ENCODE peak calls at places on chromosomes 3 and 15, in five cellular contexts. W is NT2/D1, U is ovary, G is NCI-H2171 treated with DMSO at 0.1 percent for 48 hours, J is amniotic stem cell. R is an unnamed sample.
A peak's percentile ranks its signal among the peaks of the same experiment; 100 is the strongest.

GRCh38 chr3:72092778-72093177 is 307.8 kb upstream of the PROK2 start:
- DNase-seq in W (no peak), U (no peak), G (no peak), J (no peak), R (no peak)

GRCh38 chr3:100982710-100983109 is 10.5 kb downstream of the ABI3BP start:
- DNase-seq in W (no peak), U (peak; percentile 82), G (no peak), J (peak; percentile 34), R (no peak)

GRCh38 chr3:35335703-35336102 is 303.6 kb upstream of the ARPP21 start:
- DNase-seq in W (no peak), U (no peak), G (no peak), J (no peak), R (no peak)

GRCh38 chr3:64022451-64023186 is 675 bp downstream of the PSMD6 start:
- DNase-seq in W (no peak), U (no peak), G (no peak), J (no peak), R (no peak)

GRCh38 chr3:169662215-169663070 is 1.1 kb downstream of the MECOM start:
- DNase-seq in W (no peak), U (peak; percentile 73), G (peak; percentile 63), J (peak; percentile 30), R (no peak)

GRCh38 chr3:117597865-117598264 is 888.3 kb downstream of the TUSC7 start:
- DNase-seq in W (no peak), U (no peak), G (no peak), J (no peak), R (no peak)

GRCh38 chr3:25420885-25421284 is 7.2 kb upstream of the RARB start:
- DNase-seq in W (no peak), U (no peak), G (no peak), J (no peak), R (no peak)

GRCh38 chr15:67100808-67101581 is 35.6 kb downstream of the SMAD3 start:
- DNase-seq in W (no peak), U (no peak), G (no peak), J (no peak), R (no peak)

GRCh38 chr3:125104639-125105038 is 48.8 kb upstream of the HEG1 start:
- DNase-seq in W (no peak), U (no peak), G (no peak), J (no peak), R (no peak)

GRCh38 chr3:39103324-39103693 is 4.1 kb downstream of the GORASP1 start:
- DNase-seq in W (no peak), U (no peak), G (no peak), J (no peak), R (no peak)

GRCh38 chr15:89409184-89409992 is 74.8 kb upstream of the POLG start:
- DNase-seq in W (no peak), U (no peak), G (no peak), J (no peak), R (no peak)

GRCh38 chr3:39141211-39141995 is 12.0 kb downstream of the CSRNP1 start:
- DNase-seq in W (no peak), U (peak; percentile 83), G (no peak), J (no peak), R (no peak)

GRCh38 chr3:173826901-173827609 is 429.5 kb downstream of the NLGN1 start:
- DNase-seq in W (no peak), U (no peak), G (no peak), J (peak; percentile 5), R (no peak)

GRCh38 chr3:71211083-71211482 is 372.4 kb downstream of the FOXP1 start:
- DNase-seq in W (no peak), U (no peak), G (no peak), J (no peak), R (no peak)

GRCh38 chr15:90598053-90598577 is 68.4 kb downstream of the CRTC3 start:
- DNase-seq in W (no peak), U (peak; percentile 68), G (no peak), J (no peak), R (no peak)

GRCh38 chr3:78258798-78259197 is 1218.9 kb downstream of the ROBO2 start:
- DNase-seq in W (no peak), U (no peak), G (no peak), J (peak; percentile 72), R (no peak)

GRCh38 chr3:148329481-148330220 is 368.1 kb upstream of the AGTR1 start:
- DNase-seq in W (no peak), U (no peak), G (no peak), J (no peak), R (no peak)

GRCh38 chr3:194930439-194931204 is 244.9 kb downstream of the FAM43A start:
- DNase-seq in W (no peak), U (peak; percentile 44), G (no peak), J (no peak), R (no peak)

GRCh38 chr3:135513106-135514063 is 452.1 kb upstream of the PPP2R3A start:
- DNase-seq in W (peak; percentile 3), U (no peak), G (no peak), J (no peak), R (no peak)

GRCh38 chr3:156614642-156615511 is 59.5 kb upstream of the TIPARP start:
- DNase-seq in W (no peak), U (no peak), G (no peak), J (no peak), R (no peak)

GRCh38 chr3:126344380-126345041 is 12.7 kb downstream of the KLF15 start:
- DNase-seq in W (no peak), U (peak; percentile 31), G (no peak), J (no peak), R (no peak)

GRCh38 chr3:175335229-175335628 is 476.1 kb downstream of the NAALADL2 start:
- DNase-seq in W (no peak), U (no peak), G (no peak), J (no peak), R (no peak)

GRCh38 chr3:69370156-69370944 is 15.5 kb downstream of the FRMD4B start:
- DNase-seq in W (no peak), U (peak; percentile 42), G (no peak), J (no peak), R (no peak)

GRCh38 chr3:108970561-108970960 is 16.9 kb upstream of the GUCA1C start:
- DNase-seq in W (peak; percentile 2), U (no peak), G (no peak), J (no peak), R (no peak)

R was measured in NCI-H446 treated with DMSO at 0.1 percent for 48 hours.